ENCODE peak calls at places on chromosomes 13 and 19, in four cellular contexts. One of them, this sample, is unnamed. For H3K4me1, the result is how much of the 10 kb centered on the place peaks cover.

GRCh38 chr19:45568732-45569131 is 15.9 kb downstream of the OPA3 start:
- DNase-seq in body of pancreas: no peak
- DNase-seq in tibial nerve: no peak
- DNase-seq in endothelial cell of umbilical vein: peak
- DNase-seq in this sample: no peak

GRCh38 chr13:96551540-96551939 is 442.7 kb downstream of the OXGR1 start:
- DNase-seq in body of pancreas: no peak
- DNase-seq in endothelial cell of umbilical vein: no peak
- DNase-seq in tibial nerve: no peak
- DNase-seq in this sample: peak

GRCh38 chr19:2582984-2583956 is 107.3 kb downstream of the GADD45B start:
- DNase-seq in endothelial cell of umbilical vein: no peak
- DNase-seq in tibial nerve: no peak
- DNase-seq in body of pancreas: no peak
- DNase-seq in this sample: no peak

GRCh38 chr19:3471954-3472655 is 8.2 kb downstream of the SMIM24 start:
- DNase-seq in tibial nerve: no peak
- DNase-seq in body of pancreas: peak
- DNase-seq in endothelial cell of umbilical vein: peak
- DNase-seq in this sample: peak

GRCh38 chr13:106112191-106112590 is 423.3 kb downstream of the EFNB2 start:
- DNase-seq in body of pancreas: no peak
- DNase-seq in tibial nerve: no peak
- DNase-seq in endothelial cell of umbilical vein: peak
- DNase-seq in this sample: no peak

GRCh38 chr19:33134571-33135041 is 2.7 kb downstream of the WDR88 start:
- DNase-seq in endothelial cell of umbilical vein: no peak
- DNase-seq in tibial nerve: no peak
- DNase-seq in body of pancreas: no peak
- DNase-seq in this sample: no peak

GRCh38 chr19:36225219-36225892 is 10.4 kb downstream of the ZNF146 start:
- DNase-seq in tibial nerve: no peak
- DNase-seq in body of pancreas: no peak
- DNase-seq in endothelial cell of umbilical vein: peak
- DNase-seq in this sample: no peak

GRCh38 chr19:51026554-51026831 is at the start of gene KLK11:
- DNase-seq in tibial nerve: no peak
- DNase-seq in body of pancreas: peak
- DNase-seq in endothelial cell of umbilical vein: no peak
- DNase-seq in this sample: no peak

GRCh38 chr13:30394798-30395191 is 27.5 kb upstream of the UBE2L5 start:
- DNase-seq in body of pancreas: no peak
- DNase-seq in endothelial cell of umbilical vein: peak
- DNase-seq in tibial nerve: no peak
- DNase-seq in this sample: no peak

GRCh38 chr19:50039968-50040367 is 14.2 kb downstream of the ZNF473 start:
- DNase-seq in endothelial cell of umbilical vein: no peak
- DNase-seq in body of pancreas: no peak
- DNase-seq in tibial nerve: no peak
- DNase-seq in this sample: no peak

GRCh38 chr19:343941-344624 is 513 bp downstream of the MIER2 start:
- DNase-seq in endothelial cell of umbilical vein: peak
- DNase-seq in body of pancreas: peak
- DNase-seq in tibial nerve: no peak
- DNase-seq in this sample: peak

GRCh38 chr13:27953671-27954405 is 15.3 kb downstream of the CDX2 start:
- DNase-seq in tibial nerve: peak
- DNase-seq in endothelial cell of umbilical vein: peak
- DNase-seq in body of pancreas: peak
- DNase-seq in this sample: peak

GRCh38 chr19:29735821-29736220 is 20.8 kb upstream of the C19orf12 start:
- DNase-seq in endothelial cell of umbilical vein: no peak
- DNase-seq in body of pancreas: no peak
- DNase-seq in tibial nerve: no peak
- DNase-seq in this sample: no peak

GRCh38 chr19:36032251-36033104 is at the start of gene CLIP3:
- DNase-seq in endothelial cell of umbilical vein: peak
- DNase-seq in body of pancreas: no peak
- DNase-seq in tibial nerve: no peak
- DNase-seq in this sample: peak

GRCh38 chr13:79485014-79485441 is 4.1 kb downstream of the NDFIP2 start:
- DNase-seq in tibial nerve: no peak
- DNase-seq in endothelial cell of umbilical vein: no peak
- DNase-seq in body of pancreas: peak
- DNase-seq in this sample: peak

GRCh38 chr13:93446256-93446655 is 219.6 kb downstream of the GPC6 start:
- DNase-seq in body of pancreas: no peak
- DNase-seq in tibial nerve: no peak
- DNase-seq in endothelial cell of umbilical vein: no peak
- DNase-seq in this sample: no peak

GRCh38 chr13:75418997-75419396 is 63.0 kb downstream of the TBC1D4 start:
- DNase-seq in body of pancreas: no peak
- DNase-seq in tibial nerve: no peak
- DNase-seq in endothelial cell of umbilical vein: no peak
- DNase-seq in this sample: no peak

GRCh38 chr13:100140441-100140840 is 51.5 kb downstream of the PCCA start:
- DNase-seq in endothelial cell of umbilical vein: no peak
- DNase-seq in tibial nerve: no peak
- DNase-seq in body of pancreas: no peak
- DNase-seq in this sample: no peak

GRCh38 chr13:90640976-90641375 is 706.5 kb upstream of the MIR17HG start:
- DNase-seq in tibial nerve: no peak
- DNase-seq in body of pancreas: no peak
- DNase-seq in endothelial cell of umbilical vein: no peak
- DNase-seq in this sample: no peak

GRCh38 chr13:99303863-99304521 is 3.2 kb downstream of the GPR183 start:
- DNase-seq in tibial nerve: no peak
- DNase-seq in body of pancreas: no peak
- DNase-seq in endothelial cell of umbilical vein: no peak
- DNase-seq in this sample: no peak

GRCh38 chr13:56561327-56561726 is 579.4 kb upstream of the PRR20A start:
- DNase-seq in tibial nerve: no peak
- DNase-seq in body of pancreas: no peak
- DNase-seq in endothelial cell of umbilical vein: peak
- DNase-seq in this sample: no peak

GRCh38 chr19:4575267-4575793 is 15.8 kb upstream of the SEMA6B start:
- DNase-seq in body of pancreas: peak
- DNase-seq in endothelial cell of umbilical vein: peak
- DNase-seq in tibial nerve: no peak
- DNase-seq in this sample: peak

GRCh38 chr19:4579389-4579788 is 19.9 kb upstream of the SEMA6B start:
- DNase-seq in body of pancreas: no peak
- DNase-seq in endothelial cell of umbilical vein: no peak
- DNase-seq in tibial nerve: no peak
- DNase-seq in this sample: no peak

GRCh38 chr19:4575978-4576933 is 16.8 kb upstream of the SEMA6B start:
- DNase-seq in tibial nerve: peak
- DNase-seq in endothelial cell of umbilical vein: peak
- DNase-seq in body of pancreas: peak
- DNase-seq in this sample: peak

GRCh38 chr19:4578552-4579248 is 19.2 kb upstream of the SEMA6B start:
- DNase-seq in endothelial cell of umbilical vein: no peak
- DNase-seq in tibial nerve: no peak
- DNase-seq in body of pancreas: no peak
- DNase-seq in this sample: no peak

DNA sequence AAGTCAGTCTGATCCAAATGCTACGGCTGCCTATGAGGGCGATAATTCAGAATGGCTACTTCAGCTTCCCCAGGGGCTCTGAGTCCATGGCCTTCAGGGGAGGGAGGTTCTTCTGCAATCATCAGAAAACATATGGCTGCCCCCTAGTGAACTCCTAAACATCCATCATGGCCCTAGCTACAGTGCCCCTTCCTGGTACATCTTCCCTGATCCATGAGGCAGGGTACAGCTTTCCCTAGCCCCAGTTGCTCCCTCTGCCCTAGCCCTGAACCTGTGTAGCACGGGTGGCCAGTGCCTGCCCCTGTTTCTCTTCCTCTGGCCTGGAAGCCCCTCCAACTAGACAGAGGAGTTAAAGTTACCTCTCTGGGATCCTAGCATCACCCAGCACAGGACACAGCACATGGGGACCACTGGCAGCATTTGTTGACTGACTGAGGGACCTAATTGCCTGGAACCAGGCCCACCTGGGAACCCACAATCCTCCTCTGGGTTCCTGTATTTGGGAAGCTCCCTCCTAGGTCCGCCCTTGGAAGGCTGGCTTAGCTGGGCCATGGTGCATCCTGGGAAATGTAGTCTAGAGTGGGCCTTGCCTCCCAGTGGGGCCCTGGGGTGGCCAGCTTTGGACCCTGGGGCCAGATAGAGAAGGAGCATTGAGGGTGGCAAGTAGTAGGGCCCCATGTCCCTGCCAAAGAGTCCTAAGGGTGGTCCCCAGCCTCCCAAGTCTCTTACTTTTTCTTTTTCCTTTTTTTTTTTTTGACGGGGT is 17.7 kb upstream of the SEMA6B start:
- DNase-seq in body of pancreas: no peak
- DNase-seq in tibial nerve: no peak
- DNase-seq in endothelial cell of umbilical vein: no peak
- DNase-seq in this sample: no peak
- H3K4me1 ChIP-seq in body of pancreas: under half
- H3K4me1 ChIP-seq in tibial nerve: under half
- H3K4me1 ChIP-seq in endothelial cell of umbilical vein: under half
- H3K4me1 ChIP-seq in this sample: under half

GRCh38 chr19:55831846-55832245 is at the start of gene NLRP11:
- DNase-seq in endothelial cell of umbilical vein: no peak
- DNase-seq in tibial nerve: no peak
- DNase-seq in body of pancreas: no peak
- DNase-seq in this sample: no peak
- H3K4me3 ChIP-seq in endothelial cell of umbilical vein: no peak
- H3K4me3 ChIP-seq in tibial nerve: no peak
- H3K4me3 ChIP-seq in body of pancreas: no peak
- H3K4me3 ChIP-seq in this sample: no peak

GRCh38 chr19:46611791-46612190 is 10.7 kb downstream of the CALM3 start:
- DNase-seq in body of pancreas: no peak
- DNase-seq in endothelial cell of umbilical vein: no peak
- DNase-seq in tibial nerve: no peak
- DNase-seq in this sample: no peak
- H3K4me1 ChIP-seq in body of pancreas: under half
- H3K4me1 ChIP-seq in endothelial cell of umbilical vein: under half
- H3K4me1 ChIP-seq in tibial nerve: under half
- H3K4me1 ChIP-seq in this sample: under half

DNA sequence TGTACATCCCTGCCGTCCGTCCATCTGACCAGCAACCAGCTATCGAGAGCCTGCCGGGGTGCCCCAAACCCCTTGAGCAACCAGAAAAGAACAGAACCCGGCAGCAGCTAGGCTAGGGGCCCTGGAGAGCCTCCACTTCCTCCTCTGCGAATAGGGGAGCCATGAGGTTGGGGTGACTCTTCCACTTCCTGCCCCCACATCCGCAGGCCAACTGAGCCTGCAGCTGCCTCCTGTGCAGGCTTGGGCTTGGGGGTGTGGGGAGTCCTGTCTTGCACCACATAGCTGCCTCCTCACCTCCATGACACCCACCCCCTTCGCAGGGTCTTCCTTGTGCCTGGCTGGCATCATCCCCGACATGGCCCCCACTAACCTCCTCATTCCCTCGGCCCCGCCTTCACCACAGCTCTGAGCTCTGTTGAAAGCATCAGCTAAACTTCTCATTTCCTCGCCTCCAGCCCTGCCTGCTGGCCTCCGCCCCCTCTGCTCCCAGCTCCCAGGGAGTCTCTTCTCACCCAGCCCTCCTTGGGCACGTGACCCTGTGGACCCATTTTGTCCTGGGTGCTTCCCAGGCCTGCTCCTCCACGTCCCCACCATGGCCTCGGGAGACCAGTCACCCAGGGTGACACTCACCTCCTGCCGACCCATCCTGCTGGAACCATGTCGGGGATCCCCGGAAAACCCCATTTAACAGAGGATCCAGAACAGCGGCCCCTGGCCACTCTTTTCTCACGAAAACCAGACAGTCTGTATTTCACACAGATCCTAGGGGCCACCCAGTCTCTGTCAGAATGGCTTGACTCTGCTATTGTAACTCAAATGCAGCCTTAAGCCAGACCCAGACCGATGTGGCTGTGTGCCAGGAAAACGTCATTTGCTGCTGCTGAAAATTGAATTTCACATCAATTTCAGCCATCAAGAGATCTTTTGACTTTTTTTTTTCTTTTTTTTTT is 50.4 kb downstream of the MYO9B start:
- DNase-seq in body of pancreas: peak
- DNase-seq in endothelial cell of umbilical vein: no peak
- DNase-seq in tibial nerve: no peak
- DNase-seq in this sample: peak
- H3K4me3 ChIP-seq in body of pancreas: no peak
- H3K4me3 ChIP-seq in endothelial cell of umbilical vein: no peak
- H3K4me3 ChIP-seq in tibial nerve: no peak
- H3K4me3 ChIP-seq in this sample: no peak

DNA sequence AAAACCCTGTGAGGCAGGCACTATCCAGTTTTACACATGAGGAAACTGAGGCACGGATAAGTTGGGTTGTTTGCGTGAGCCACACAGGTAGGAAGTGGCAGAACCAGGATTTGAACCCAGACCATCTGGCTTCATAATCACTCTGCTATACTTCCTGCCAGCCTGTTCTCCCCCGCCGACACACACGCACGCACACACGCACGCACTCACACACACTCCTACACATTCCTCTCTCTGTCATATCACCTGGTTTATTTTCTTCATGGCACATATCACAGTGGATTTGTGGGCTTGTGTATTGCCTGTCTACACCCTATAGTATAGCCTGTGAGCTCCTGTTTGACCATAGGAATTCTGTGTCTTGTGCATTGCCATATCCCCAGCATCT is 140.0 kb downstream of the SIPA1L3 start:
- DNase-seq in endothelial cell of umbilical vein: no peak
- DNase-seq in body of pancreas: no peak
- DNase-seq in tibial nerve: no peak
- DNase-seq in this sample: no peak
- H3K4me1 ChIP-seq in endothelial cell of umbilical vein: under half
- H3K4me1 ChIP-seq in body of pancreas: under half
- H3K4me1 ChIP-seq in tibial nerve: under half
- H3K4me1 ChIP-seq in this sample: under half

GRCh38 chr19:53193534-53194222 is 520 bp upstream of the ZNF665 start:
- DNase-seq in endothelial cell of umbilical vein: no peak
- DNase-seq in tibial nerve: no peak
- DNase-seq in body of pancreas: no peak
- DNase-seq in this sample: no peak
- H3K4me3 ChIP-seq in endothelial cell of umbilical vein: peak
- H3K4me3 ChIP-seq in tibial nerve: peak
- H3K4me3 ChIP-seq in body of pancreas: no peak
- H3K4me3 ChIP-seq in this sample: no peak

GRCh38 chr19:18969953-18970659 is 29.1 kb upstream of the HOMER3 start:
- DNase-seq in tibial nerve: no peak
- DNase-seq in endothelial cell of umbilical vein: no peak
- DNase-seq in body of pancreas: no peak
- DNase-seq in this sample: no peak
- H3K4me1 ChIP-seq in tibial nerve: under half
- H3K4me1 ChIP-seq in endothelial cell of umbilical vein: under half
- H3K4me1 ChIP-seq in body of pancreas: under half
- H3K4me1 ChIP-seq in this sample: under half

GRCh38 chr13:40245567-40245966 is 420.9 kb downstream of the FOXO1 start:
- DNase-seq in body of pancreas: no peak
- DNase-seq in endothelial cell of umbilical vein: no peak
- DNase-seq in tibial nerve: no peak
- DNase-seq in this sample: no peak
- H3K4me3 ChIP-seq in body of pancreas: no peak
- H3K4me3 ChIP-seq in endothelial cell of umbilical vein: no peak
- H3K4me3 ChIP-seq in tibial nerve: no peak
- H3K4me3 ChIP-seq in this sample: no peak

This sample was measured in adrenal gland.